ENCODE peak calls at places on chromosome 13, in five cellular contexts. One of them, this sample, is unnamed.

GRCh38 chr13:99103536-99103935 is 97.1 kb upstream of the UBAC2 start:
- DNase-seq in neural progenitor cell: peak
- DNase-seq in A549: no peak
- DNase-seq in thoracic aorta: no peak
- DNase-seq in CD8-positive, alpha-beta T cell: no peak
- DNase-seq in this sample: no peak

GRCh38 chr13:33217256-33217655 is 68.3 kb downstream of the STARD13 start:
- DNase-seq in thoracic aorta: no peak
- DNase-seq in CD8-positive, alpha-beta T cell: no peak
- DNase-seq in A549: no peak
- DNase-seq in neural progenitor cell: no peak
- DNase-seq in this sample: no peak

GRCh38 chr13:61954092-61954491 is 538.4 kb upstream of the PCDH20 start:
- DNase-seq in neural progenitor cell: peak
- DNase-seq in A549: no peak
- DNase-seq in thoracic aorta: no peak
- DNase-seq in CD8-positive, alpha-beta T cell: no peak
- DNase-seq in this sample: peak

GRCh38 chr13:76872686-76873085 is 13.5 kb downstream of the KCTD12 start:
- DNase-seq in neural progenitor cell: no peak
- DNase-seq in thoracic aorta: no peak
- DNase-seq in A549: no peak
- DNase-seq in CD8-positive, alpha-beta T cell: no peak
- DNase-seq in this sample: no peak

GRCh38 chr13:38166121-38166520 is 183.5 kb upstream of the UFM1 start:
- DNase-seq in A549: no peak
- DNase-seq in CD8-positive, alpha-beta T cell: no peak
- DNase-seq in neural progenitor cell: no peak
- DNase-seq in thoracic aorta: no peak
- DNase-seq in this sample: peak

GRCh38 chr13:74574964-74575728 is 440.9 kb upstream of the KLF12 start:
- DNase-seq in A549: no peak
- DNase-seq in CD8-positive, alpha-beta T cell: no peak
- DNase-seq in thoracic aorta: no peak
- DNase-seq in neural progenitor cell: no peak
- DNase-seq in this sample: peak

GRCh38 chr13:21478881-21479808 is 20.0 kb upstream of the ZDHHC20 start:
- DNase-seq in neural progenitor cell: peak
- DNase-seq in CD8-positive, alpha-beta T cell: peak
- DNase-seq in thoracic aorta: no peak
- DNase-seq in A549: no peak
- DNase-seq in this sample: peak

GRCh38 chr13:63517376-63517775 is 2101.7 kb upstream of the PCDH20 start:
- DNase-seq in A549: no peak
- DNase-seq in neural progenitor cell: no peak
- DNase-seq in CD8-positive, alpha-beta T cell: no peak
- DNase-seq in thoracic aorta: no peak
- DNase-seq in this sample: peak

GRCh38 chr13:46961719-46962118 is 64.9 kb upstream of the HTR2A start:
- DNase-seq in CD8-positive, alpha-beta T cell: no peak
- DNase-seq in neural progenitor cell: no peak
- DNase-seq in A549: peak
- DNase-seq in thoracic aorta: no peak
- DNase-seq in this sample: peak

GRCh38 chr13:19818223-19818842 is 35.6 kb upstream of the PSPC1 start:
- DNase-seq in A549: peak
- DNase-seq in thoracic aorta: no peak
- DNase-seq in CD8-positive, alpha-beta T cell: peak
- DNase-seq in neural progenitor cell: peak
- DNase-seq in this sample: no peak

GRCh38 chr13:45335397-45336024 is 5.5 kb downstream of the TPT1 start:
- DNase-seq in A549: no peak
- DNase-seq in CD8-positive, alpha-beta T cell: no peak
- DNase-seq in thoracic aorta: no peak
- DNase-seq in neural progenitor cell: no peak
- DNase-seq in this sample: peak

GRCh38 chr13:73162912-73163911 is 104.4 kb downstream of the KLF5 start:
- DNase-seq in neural progenitor cell: no peak
- DNase-seq in thoracic aorta: no peak
- DNase-seq in CD8-positive, alpha-beta T cell: no peak
- DNase-seq in A549: peak
- DNase-seq in this sample: no peak

GRCh38 chr13:43087960-43088580 is 64.7 kb downstream of the DNAJC15 start:
- DNase-seq in neural progenitor cell: no peak
- DNase-seq in thoracic aorta: no peak
- DNase-seq in CD8-positive, alpha-beta T cell: no peak
- DNase-seq in A549: no peak
- DNase-seq in this sample: peak

GRCh38 chr13:113145911-113146598 is 12.4 kb upstream of the PROZ start:
- DNase-seq in thoracic aorta: no peak
- DNase-seq in A549: no peak
- DNase-seq in CD8-positive, alpha-beta T cell: no peak
- DNase-seq in neural progenitor cell: no peak
- DNase-seq in this sample: no peak

GRCh38 chr13:33526718-33527117 is 241.2 kb upstream of the STARD13 start:
- DNase-seq in A549: no peak
- DNase-seq in thoracic aorta: no peak
- DNase-seq in CD8-positive, alpha-beta T cell: no peak
- DNase-seq in neural progenitor cell: no peak
- DNase-seq in this sample: no peak

GRCh38 chr13:26561636-26562537 is 4.4 kb downstream of the WASF3 start:
- DNase-seq in neural progenitor cell: peak
- DNase-seq in A549: no peak
- DNase-seq in thoracic aorta: no peak
- DNase-seq in CD8-positive, alpha-beta T cell: no peak
- DNase-seq in this sample: peak

GRCh38 chr13:32905864-32906180 is 110.4 kb upstream of the KL start:
- DNase-seq in CD8-positive, alpha-beta T cell: no peak
- DNase-seq in thoracic aorta: no peak
- DNase-seq in neural progenitor cell: no peak
- DNase-seq in A549: no peak
- DNase-seq in this sample: no peak

GRCh38 chr13:105262579-105262978 is 1272.9 kb downstream of the EFNB2 start:
- DNase-seq in A549: no peak
- DNase-seq in CD8-positive, alpha-beta T cell: no peak
- DNase-seq in neural progenitor cell: no peak
- DNase-seq in thoracic aorta: no peak
- DNase-seq in this sample: no peak

GRCh38 chr13:71906438-71906837 is 39.4 kb upstream of the DACH1 start:
- DNase-seq in A549: no peak
- DNase-seq in neural progenitor cell: no peak
- DNase-seq in thoracic aorta: no peak
- DNase-seq in CD8-positive, alpha-beta T cell: no peak
- DNase-seq in this sample: no peak

GRCh38 chr13:76903544-76904162 is 17.4 kb upstream of the KCTD12 start:
- DNase-seq in CD8-positive, alpha-beta T cell: peak
- DNase-seq in thoracic aorta: no peak
- DNase-seq in neural progenitor cell: peak
- DNase-seq in A549: peak
- DNase-seq in this sample: peak

GRCh38 chr13:31468114-31468902 is 268.5 kb downstream of the B3GLCT start:
- DNase-seq in A549: no peak
- DNase-seq in thoracic aorta: no peak
- DNase-seq in CD8-positive, alpha-beta T cell: no peak
- DNase-seq in neural progenitor cell: no peak
- DNase-seq in this sample: no peak
- H3K4me3 ChIP-seq in A549: no peak
- H3K4me3 ChIP-seq in thoracic aorta: no peak
- H3K4me3 ChIP-seq in CD8-positive, alpha-beta T cell: no peak
- H3K4me3 ChIP-seq in neural progenitor cell: no peak
- H3K4me3 ChIP-seq in this sample: no peak

GRCh38 chr13:102698649-102698980 is 3.8 kb upstream of the METTL21C start:
- DNase-seq in A549: no peak
- DNase-seq in neural progenitor cell: no peak
- DNase-seq in thoracic aorta: no peak
- DNase-seq in CD8-positive, alpha-beta T cell: no peak
- DNase-seq in this sample: no peak

GRCh38 chr13:102694944-102695343 is at the start of gene METTL21C:
- DNase-seq in thoracic aorta: no peak
- DNase-seq in neural progenitor cell: no peak
- DNase-seq in A549: no peak
- DNase-seq in CD8-positive, alpha-beta T cell: no peak
- DNase-seq in this sample: no peak

GRCh38 chr13:102697264-102697663 is 2.4 kb upstream of the METTL21C start:
- DNase-seq in thoracic aorta: no peak
- DNase-seq in CD8-positive, alpha-beta T cell: no peak
- DNase-seq in neural progenitor cell: no peak
- DNase-seq in A549: no peak
- DNase-seq in this sample: no peak

GRCh38 chr13:102697929-102698648 is 3.2 kb upstream of the METTL21C start:
- DNase-seq in neural progenitor cell: no peak
- DNase-seq in A549: no peak
- DNase-seq in thoracic aorta: no peak
- DNase-seq in CD8-positive, alpha-beta T cell: no peak
- DNase-seq in this sample: no peak

DNA sequence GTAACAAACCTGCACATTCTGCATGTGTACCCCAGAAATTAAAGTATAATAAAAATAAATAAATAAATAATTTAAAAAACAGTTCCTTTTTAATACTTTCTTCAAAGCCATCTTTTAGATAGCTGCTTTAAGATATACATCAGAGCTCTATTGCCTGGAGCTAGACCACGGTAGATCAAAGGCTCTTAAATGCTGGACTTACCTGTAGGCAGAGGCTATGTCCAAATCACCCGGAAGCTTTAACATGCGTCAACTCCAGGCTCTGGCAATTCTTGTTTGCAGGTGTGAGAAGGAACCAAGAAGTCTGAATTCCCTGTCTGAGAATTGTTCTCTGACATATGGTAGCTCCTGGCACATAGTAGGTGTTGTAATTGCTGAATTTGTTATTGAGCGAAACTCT is 1.6 kb upstream of the METTL21C start:
- DNase-seq in thoracic aorta: no peak
- DNase-seq in A549: no peak
- DNase-seq in CD8-positive, alpha-beta T cell: no peak
- DNase-seq in neural progenitor cell: no peak
- DNase-seq in this sample: no peak
- TF ChIP-seq CTCF in thoracic aorta: no peak
- TF ChIP-seq CTCF in A549: no peak
- TF ChIP-seq CTCF in CD8-positive, alpha-beta T cell: no peak
- TF ChIP-seq CTCF in neural progenitor cell: no peak
- TF ChIP-seq CTCF in this sample: no peak

GRCh38 chr13:52344108-52344507 is 61.9 kb downstream of the THSD1 start:
- DNase-seq in A549: no peak
- DNase-seq in CD8-positive, alpha-beta T cell: no peak
- DNase-seq in neural progenitor cell: no peak
- DNase-seq in thoracic aorta: no peak
- DNase-seq in this sample: peak
- H3K4me3 ChIP-seq in A549: no peak
- H3K4me3 ChIP-seq in CD8-positive, alpha-beta T cell: no peak
- H3K4me3 ChIP-seq in neural progenitor cell: no peak
- H3K4me3 ChIP-seq in thoracic aorta: no peak
- H3K4me3 ChIP-seq in this sample: no peak

GRCh38 chr13:39676315-39676876 is 20.9 kb downstream of the COG6 start:
- DNase-seq in thoracic aorta: no peak
- DNase-seq in CD8-positive, alpha-beta T cell: peak
- DNase-seq in A549: peak
- DNase-seq in neural progenitor cell: peak
- DNase-seq in this sample: peak
- TF ChIP-seq CTCF in thoracic aorta: peak
- TF ChIP-seq CTCF in CD8-positive, alpha-beta T cell: peak
- TF ChIP-seq CTCF in A549: peak
- TF ChIP-seq CTCF in neural progenitor cell: peak
- TF ChIP-seq CTCF in this sample: peak

GRCh38 chr13:59464926-59465325 is 698.8 kb downstream of the DIAPH3 start:
- DNase-seq in A549: no peak
- DNase-seq in thoracic aorta: no peak
- DNase-seq in CD8-positive, alpha-beta T cell: no peak
- DNase-seq in neural progenitor cell: no peak
- DNase-seq in this sample: no peak

GRCh38 chr13:59461411-59461810 is 702.3 kb downstream of the DIAPH3 start:
- DNase-seq in A549: no peak
- DNase-seq in neural progenitor cell: no peak
- DNase-seq in CD8-positive, alpha-beta T cell: no peak
- DNase-seq in thoracic aorta: no peak
- DNase-seq in this sample: no peak

GRCh38 chr13:59463023-59463422 is 700.7 kb downstream of the DIAPH3 start:
- DNase-seq in CD8-positive, alpha-beta T cell: no peak
- DNase-seq in A549: no peak
- DNase-seq in thoracic aorta: no peak
- DNase-seq in neural progenitor cell: no peak
- DNase-seq in this sample: no peak

GRCh38 chr13:59459972-59460371 is 703.8 kb downstream of the DIAPH3 start:
- DNase-seq in neural progenitor cell: no peak
- DNase-seq in thoracic aorta: no peak
- DNase-seq in CD8-positive, alpha-beta T cell: no peak
- DNase-seq in A549: no peak
- DNase-seq in this sample: peak

GRCh38 chr13:59458908-59459579 is 704.7 kb downstream of the DIAPH3 start:
- DNase-seq in CD8-positive, alpha-beta T cell: no peak
- DNase-seq in neural progenitor cell: peak
- DNase-seq in thoracic aorta: no peak
- DNase-seq in A549: no peak
- DNase-seq in this sample: peak
- H3K4me3 ChIP-seq in CD8-positive, alpha-beta T cell: no peak
- H3K4me3 ChIP-seq in neural progenitor cell: no peak
- H3K4me3 ChIP-seq in thoracic aorta: no peak
- H3K4me3 ChIP-seq in A549: no peak
- H3K4me3 ChIP-seq in this sample: no peak

This sample was measured in cardiac fibroblast.